ENCODE peak calls at places on chromosomes 16 and 17, in seven cellular contexts. V is hepatocyte, O is A549, J is lung, C is BJ, K is kidney epithelial cell, T is left ventricle myocardium inferior. Q is an unnamed sample.

GRCh38 chr16:84943620-84944019 is 67.7 kb downstream of the ZDHHC7 start:
- DNase-seq in V (no peak), O (no peak), J (no peak), C (no peak), K (no peak), T (no peak), Q (no peak)

GRCh38 chr17:1865252-1866037 is 35.6 kb downstream of the RPA1 start:
- DNase-seq in V (peak), O (peak), J (no peak), C (no peak), K (peak), T (no peak), Q (no peak)

GRCh38 chr17:77725851-77726250 is 232.7 kb upstream of the TNRC6C start:
- DNase-seq in V (no peak), O (no peak), J (no peak), C (no peak), K (no peak), T (no peak), Q (no peak)

GRCh38 chr17:21191698-21192097 is 22.3 kb downstream of the TMEM11 start:
- DNase-seq in V (no peak), O (no peak), J (no peak), C (no peak), K (no peak), T (no peak), Q (no peak)

GRCh38 chr16:83397601-83398000 is 410.2 kb upstream of the HSBP1 start:
- DNase-seq in V (no peak), O (no peak), J (no peak), C (no peak), K (no peak), T (no peak), Q (no peak)

GRCh38 chr16:1014221-1014620 is 32.7 kb downstream of the SOX8 start:
- DNase-seq in V (no peak), O (no peak), J (no peak), C (no peak), K (no peak), T (no peak), Q (no peak)

GRCh38 chr16:3027488-3027795 is 3.6 kb downstream of the THOC6 start:
- DNase-seq in V (no peak), O (no peak), J (no peak), C (no peak), K (no peak), T (no peak), Q (no peak)

GRCh38 chr16:86363836-86364618 is 146.3 kb upstream of the FOXF1 start:
- DNase-seq in V (peak), O (no peak), J (no peak), C (no peak), K (no peak), T (no peak), Q (no peak)

GRCh38 chr17:75240394-75241142 is 20.8 kb downstream of the GGA3 start:
- DNase-seq in V (peak), O (peak), J (no peak), C (no peak), K (no peak), T (no peak), Q (no peak)

GRCh38 chr16:51151435-51151950 is 423 bp upstream of the SALL1 start:
- DNase-seq in V (peak), O (peak), J (no peak), C (no peak), K (no peak), T (no peak), Q (no peak)

GRCh38 chr16:56202036-56202435 is 10.7 kb downstream of the GNAO1 start:
- DNase-seq in V (no peak), O (no peak), J (no peak), C (no peak), K (no peak), T (no peak), Q (no peak)

GRCh38 chr16:34802848-34803599 is 1343.6 kb downstream of the TP53TG3F start:
- DNase-seq in V (peak), O (no peak), J (no peak), C (no peak), K (no peak), T (no peak), Q (no peak)

GRCh38 chr16:34801875-34802274 is 1342.5 kb downstream of the TP53TG3F start:
- DNase-seq in V (peak), O (no peak), J (no peak), C (no peak), K (no peak), T (no peak), Q (no peak)

GRCh38 chr16:34802396-34802795 is 1343.0 kb downstream of the TP53TG3F start:
- DNase-seq in V (peak), O (no peak), J (no peak), C (no peak), K (no peak), T (no peak), Q (no peak)

DNA sequence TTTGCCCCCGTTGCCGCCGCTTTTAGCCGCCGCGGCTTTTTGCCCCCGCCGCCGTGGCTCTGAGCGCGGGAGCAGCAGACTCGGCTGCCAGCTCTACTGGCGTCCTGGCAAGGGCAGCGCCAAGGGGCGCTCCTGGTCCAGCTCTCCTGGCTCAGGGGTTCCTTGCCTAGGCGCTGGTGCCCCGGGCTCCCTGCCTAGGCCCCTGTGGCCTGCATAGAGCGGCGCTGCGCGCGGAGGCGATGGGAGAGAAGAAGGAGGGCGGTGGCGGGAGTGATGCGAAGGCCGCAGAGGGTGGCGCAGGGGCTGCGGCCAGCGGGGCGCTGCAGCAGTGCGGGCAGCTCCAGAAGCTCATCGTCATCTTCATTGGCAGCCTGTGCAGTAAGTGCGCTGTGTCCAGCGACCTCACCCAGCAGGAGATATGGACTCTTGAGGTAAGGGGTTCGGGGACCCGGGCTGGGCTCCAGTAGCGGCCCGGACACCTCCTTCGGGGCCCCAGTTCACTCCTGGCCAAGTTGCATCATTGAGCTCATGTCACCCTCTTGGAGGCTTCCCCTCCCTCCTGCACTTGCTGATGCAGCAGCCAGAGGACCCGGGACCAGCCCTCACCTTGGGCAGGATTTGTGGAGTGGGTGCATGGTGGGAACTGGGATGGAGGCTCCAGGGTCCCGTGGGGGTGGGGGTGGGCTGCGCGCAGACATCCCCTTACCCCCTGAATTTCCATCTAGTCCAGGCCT is 1344.4 kb downstream of the TP53TG3F start:
- DNase-seq in V (peak), O (no peak), J (no peak), C (no peak), K (no peak), T (no peak), Q (no peak)
- TF ChIP-seq CTCF in V (no peak), O (no peak), J (no peak), C (no peak), K (no peak), T (no peak), Q (no peak)

GRCh38 chr17:60583008-60583407 is 17.0 kb upstream of the PPM1D start:
- DNase-seq in V (no peak), O (no peak), J (no peak), C (no peak), K (no peak), T (no peak), Q (no peak)

GRCh38 chr17:60585887-60586286 is 14.1 kb upstream of the PPM1D start:
- DNase-seq in V (no peak), O (no peak), J (no peak), C (no peak), K (no peak), T (no peak), Q (no peak)

GRCh38 chr17:60590075-60590474 is 9.9 kb upstream of the PPM1D start:
- DNase-seq in V (no peak), O (no peak), J (no peak), C (no peak), K (no peak), T (no peak), Q (no peak)

DNA sequence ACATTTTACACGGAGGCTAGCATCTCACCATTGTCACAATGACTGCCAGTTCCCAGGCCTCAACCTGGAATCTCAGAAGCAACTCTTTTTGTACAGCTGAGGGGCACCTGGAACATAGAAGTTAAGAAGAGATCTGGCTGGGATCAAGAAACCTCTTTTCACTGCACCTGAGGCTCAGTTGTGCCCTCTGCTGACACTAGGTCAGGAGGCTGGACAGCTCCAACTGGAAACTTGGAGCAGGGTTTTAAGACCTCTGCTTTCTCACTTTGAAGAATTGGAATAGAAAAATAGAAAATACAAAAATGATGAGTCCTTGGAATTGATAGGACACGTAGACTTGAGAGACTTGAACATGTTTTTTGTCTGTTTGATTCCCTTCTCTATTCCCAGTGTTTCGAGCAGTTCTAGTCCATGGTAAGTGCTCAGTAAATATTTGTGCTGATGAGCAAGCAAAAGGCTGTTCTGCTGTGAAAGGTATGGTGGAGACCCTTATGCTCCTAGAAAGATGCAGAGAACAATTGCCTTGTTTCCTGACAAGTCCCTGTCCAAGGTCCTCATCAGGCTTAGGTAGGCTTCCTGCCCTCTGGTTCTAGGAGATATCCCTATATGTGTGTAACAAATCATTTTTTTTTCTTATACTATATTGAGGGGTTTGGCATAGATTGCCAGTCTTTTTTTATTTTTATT is 13.6 kb upstream of the PPM1D start:
- DNase-seq in V (peak), O (peak), J (no peak), C (no peak), K (no peak), T (no peak), Q (no peak)
- TF ChIP-seq CTCF in V (peak), O (peak), J (no peak), C (peak), K (peak), T (peak), Q (peak)

GRCh38 chr17:17776889-17777288 is 59.9 kb downstream of the SREBF1 start:
- DNase-seq in V (no peak), O (no peak), J (no peak), C (no peak), K (no peak), T (no peak), Q (no peak)

GRCh38 chr17:17770371-17771059 is 66.3 kb downstream of the SREBF1 start:
- DNase-seq in V (no peak), O (no peak), J (no peak), C (no peak), K (no peak), T (no peak), Q (no peak)

GRCh38 chr17:17772231-17772630 is 64.6 kb downstream of the SREBF1 start:
- DNase-seq in V (no peak), O (no peak), J (no peak), C (no peak), K (no peak), T (no peak), Q (no peak)

GRCh38 chr17:17771498-17772201 is 65.1 kb downstream of the SREBF1 start:
- DNase-seq in V (no peak), O (no peak), J (no peak), C (no peak), K (no peak), T (no peak), Q (no peak)

GRCh38 chr17:17774009-17774881 is 62.5 kb downstream of the SREBF1 start:
- DNase-seq in V (peak), O (peak), J (no peak), C (no peak), K (no peak), T (peak), Q (peak)
- TF ChIP-seq CTCF in V (peak), O (peak), J (no peak), C (peak), K (peak), T (peak), Q (peak)

DNA sequence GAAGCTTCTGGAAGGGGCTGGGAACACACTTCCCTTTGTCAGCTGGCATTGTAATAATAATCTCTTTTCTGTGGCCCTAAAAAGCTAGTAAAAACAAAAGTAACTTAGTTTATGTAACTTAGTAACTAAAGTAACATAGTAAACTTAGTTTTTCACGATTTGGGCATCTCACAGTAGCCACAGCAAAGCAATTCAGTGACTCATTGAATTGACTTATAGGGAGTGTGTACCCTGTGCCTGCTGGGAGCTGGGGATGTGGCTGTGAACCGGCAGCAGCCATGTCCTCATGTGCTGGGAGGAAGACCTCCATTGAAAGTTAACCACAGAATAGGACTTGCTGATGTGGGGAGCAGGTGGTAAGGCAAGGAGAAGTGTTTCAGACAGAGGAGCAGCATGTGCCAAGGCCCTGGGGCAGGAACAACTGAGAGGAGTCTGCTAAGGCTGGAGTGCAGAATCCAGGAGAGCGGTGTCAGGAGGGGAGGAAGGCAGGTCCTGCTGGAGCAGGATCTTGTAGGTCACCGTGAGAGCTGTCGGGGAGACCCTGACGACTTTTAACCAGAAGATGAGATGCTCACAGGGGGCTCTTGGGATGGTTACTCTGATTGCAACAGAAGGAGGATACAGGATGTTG is 112.8 kb downstream of the PLCG2 start:
- DNase-seq in V (no peak), O (no peak), J (no peak), C (no peak), K (no peak), T (no peak), Q (no peak)
- TF ChIP-seq CTCF in V (no peak), O (no peak), J (no peak), C (no peak), K (no peak), T (no peak), Q (no peak)

GRCh38 chr16:35431829-35432663 is 1972.6 kb downstream of the TP53TG3F start:
- DNase-seq in V (no peak), O (peak), J (no peak), C (no peak), K (no peak), T (no peak), Q (no peak)
- TF ChIP-seq CTCF in V (no peak), O (no peak), J (no peak), C (peak), K (peak), T (peak), Q (peak)

GRCh38 chr17:62692721-62693431 is 65.4 kb downstream of the MRC2 start:
- DNase-seq in V (no peak), O (peak), J (no peak), C (no peak), K (no peak), T (no peak), Q (no peak)
- TF ChIP-seq CTCF in V (no peak), O (peak), J (no peak), C (peak), K (peak), T (peak), Q (peak)

DNA sequence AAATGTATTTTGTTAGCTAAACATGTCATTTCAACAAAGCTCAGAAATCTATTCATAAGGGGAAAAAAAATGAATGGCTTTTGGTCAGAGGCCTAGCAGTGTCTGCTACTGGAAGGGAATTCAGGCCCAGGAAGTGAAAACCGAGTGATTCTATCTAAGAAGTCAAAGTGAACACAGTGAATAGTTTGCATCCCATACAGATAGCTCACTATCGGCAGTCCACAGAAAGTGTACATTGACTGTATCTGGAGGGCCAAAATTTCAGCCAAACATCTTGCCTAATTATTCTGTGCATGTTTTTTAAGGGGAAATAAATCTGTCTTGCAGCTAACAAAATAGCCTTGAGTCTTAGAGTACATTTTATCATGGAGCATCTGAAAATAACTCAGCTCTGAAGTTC is 214.4 kb upstream of the CACNG5 start:
- DNase-seq in V (no peak), O (no peak), J (no peak), C (no peak), K (no peak), T (no peak), Q (no peak)
- TF ChIP-seq CTCF in V (no peak), O (no peak), J (no peak), C (no peak), K (no peak), T (no peak), Q (no peak)

GRCh38 chr16:69143116-69143515 is 10.7 kb downstream of the UTP4 start:
- DNase-seq in V (peak), O (peak), J (no peak), C (no peak), K (no peak), T (no peak), Q (peak)
- TF ChIP-seq CTCF in V (no peak), O (no peak), J (no peak), C (no peak), K (no peak), T (no peak), Q (peak)